ENCODE peak calls at places on chromosomes 1 and 21, in seven cellular contexts. One of them, this sample, is unnamed.

GRCh38 chr1:3463891-3464648 is 9.6 kb downstream of the ARHGEF16 start:
- DNase-seq in stimulated activated CD4-positive, alpha-beta T cell treated with anti-CD3 and anti-CD28 coated beads, TNF-alpha, amount 100 ng/mL, for 48 hours: no peak
- DNase-seq in CD4-positive, alpha-beta T cell: no peak
- DNase-seq in EL: no peak
- DNase-seq in stimulated activated CD8-positive, alpha-beta memory T cell treated with anti-CD3 and anti-CD28 coated beads, Interleukin-15, amount 100 ng/mL, for 24 hours: no peak
- DNase-seq in psoas muscle: peak; percentile 9
- DNase-seq in astrocyte: no peak
- DNase-seq in this sample: no peak

GRCh38 chr21:37673801-37674575 is 242.3 kb downstream of the KCNJ6 start:
- DNase-seq in CD4-positive, alpha-beta T cell: no peak
- DNase-seq in psoas muscle: no peak
- DNase-seq in EL: no peak
- DNase-seq in stimulated activated CD8-positive, alpha-beta memory T cell treated with anti-CD3 and anti-CD28 coated beads, Interleukin-15, amount 100 ng/mL, for 24 hours: no peak
- DNase-seq in stimulated activated CD4-positive, alpha-beta T cell treated with anti-CD3 and anti-CD28 coated beads, TNF-alpha, amount 100 ng/mL, for 48 hours: no peak
- DNase-seq in astrocyte: no peak
- DNase-seq in this sample: no peak

GRCh38 chr1:70760170-70760569 is 287.4 kb downstream of the PTGER3 start:
- DNase-seq in astrocyte: peak; percentile 2
- DNase-seq in stimulated activated CD4-positive, alpha-beta T cell treated with anti-CD3 and anti-CD28 coated beads, TNF-alpha, amount 100 ng/mL, for 48 hours: no peak
- DNase-seq in CD4-positive, alpha-beta T cell: no peak
- DNase-seq in EL: no peak
- DNase-seq in psoas muscle: no peak
- DNase-seq in stimulated activated CD8-positive, alpha-beta memory T cell treated with anti-CD3 and anti-CD28 coated beads, Interleukin-15, amount 100 ng/mL, for 24 hours: no peak
- DNase-seq in this sample: no peak

GRCh38 chr1:4003846-4004505 is 103.9 kb upstream of the C1orf174 start:
- DNase-seq in EL: no peak
- DNase-seq in CD4-positive, alpha-beta T cell: no peak
- DNase-seq in stimulated activated CD8-positive, alpha-beta memory T cell treated with anti-CD3 and anti-CD28 coated beads, Interleukin-15, amount 100 ng/mL, for 24 hours: no peak
- DNase-seq in astrocyte: no peak
- DNase-seq in stimulated activated CD4-positive, alpha-beta T cell treated with anti-CD3 and anti-CD28 coated beads, TNF-alpha, amount 100 ng/mL, for 48 hours: no peak
- DNase-seq in psoas muscle: no peak
- DNase-seq in this sample: no peak

GRCh38 chr1:200558866-200559459 is 61.6 kb downstream of the KIF14 start:
- DNase-seq in astrocyte: peak; percentile 40
- DNase-seq in CD4-positive, alpha-beta T cell: no peak
- DNase-seq in stimulated activated CD4-positive, alpha-beta T cell treated with anti-CD3 and anti-CD28 coated beads, TNF-alpha, amount 100 ng/mL, for 48 hours: no peak
- DNase-seq in psoas muscle: no peak
- DNase-seq in stimulated activated CD8-positive, alpha-beta memory T cell treated with anti-CD3 and anti-CD28 coated beads, Interleukin-15, amount 100 ng/mL, for 24 hours: no peak
- DNase-seq in EL: peak; percentile 44
- DNase-seq in this sample: no peak

GRCh38 chr1:111030590-111030989 is 66.9 kb upstream of the LRIF1 start:
- DNase-seq in EL: peak; percentile 68
- DNase-seq in psoas muscle: no peak
- DNase-seq in CD4-positive, alpha-beta T cell: peak; percentile 26
- DNase-seq in stimulated activated CD4-positive, alpha-beta T cell treated with anti-CD3 and anti-CD28 coated beads, TNF-alpha, amount 100 ng/mL, for 48 hours: peak; percentile 23
- DNase-seq in astrocyte: peak; percentile 22
- DNase-seq in stimulated activated CD8-positive, alpha-beta memory T cell treated with anti-CD3 and anti-CD28 coated beads, Interleukin-15, amount 100 ng/mL, for 24 hours: no peak
- DNase-seq in this sample: peak; percentile 80

GRCh38 chr1:93605812-93606512 is 75.7 kb downstream of the BCAR3 start:
- DNase-seq in psoas muscle: no peak
- DNase-seq in EL: peak; percentile 91
- DNase-seq in stimulated activated CD8-positive, alpha-beta memory T cell treated with anti-CD3 and anti-CD28 coated beads, Interleukin-15, amount 100 ng/mL, for 24 hours: no peak
- DNase-seq in stimulated activated CD4-positive, alpha-beta T cell treated with anti-CD3 and anti-CD28 coated beads, TNF-alpha, amount 100 ng/mL, for 48 hours: no peak
- DNase-seq in astrocyte: peak; percentile 99
- DNase-seq in CD4-positive, alpha-beta T cell: no peak
- DNase-seq in this sample: no peak

GRCh38 chr1:168386949-168387586 is 106.4 kb downstream of the TBX19 start:
- DNase-seq in astrocyte: peak; percentile 53
- DNase-seq in stimulated activated CD8-positive, alpha-beta memory T cell treated with anti-CD3 and anti-CD28 coated beads, Interleukin-15, amount 100 ng/mL, for 24 hours: peak; percentile 48
- DNase-seq in EL: no peak
- DNase-seq in stimulated activated CD4-positive, alpha-beta T cell treated with anti-CD3 and anti-CD28 coated beads, TNF-alpha, amount 100 ng/mL, for 48 hours: peak; percentile 68
- DNase-seq in CD4-positive, alpha-beta T cell: peak; percentile 63
- DNase-seq in psoas muscle: peak; percentile 18
- DNase-seq in this sample: peak; percentile 65

GRCh38 chr1:60835649-60836048 is 246.7 kb upstream of the NFIA start:
- DNase-seq in CD4-positive, alpha-beta T cell: no peak
- DNase-seq in astrocyte: no peak
- DNase-seq in EL: no peak
- DNase-seq in psoas muscle: no peak
- DNase-seq in stimulated activated CD8-positive, alpha-beta memory T cell treated with anti-CD3 and anti-CD28 coated beads, Interleukin-15, amount 100 ng/mL, for 24 hours: no peak
- DNase-seq in stimulated activated CD4-positive, alpha-beta T cell treated with anti-CD3 and anti-CD28 coated beads, TNF-alpha, amount 100 ng/mL, for 48 hours: no peak
- DNase-seq in this sample: no peak

GRCh38 chr1:67683306-67683705 is 1.7 kb upstream of the GADD45A start:
- DNase-seq in CD4-positive, alpha-beta T cell: no peak
- DNase-seq in stimulated activated CD8-positive, alpha-beta memory T cell treated with anti-CD3 and anti-CD28 coated beads, Interleukin-15, amount 100 ng/mL, for 24 hours: no peak
- DNase-seq in stimulated activated CD4-positive, alpha-beta T cell treated with anti-CD3 and anti-CD28 coated beads, TNF-alpha, amount 100 ng/mL, for 48 hours: no peak
- DNase-seq in psoas muscle: no peak
- DNase-seq in EL: peak; percentile 82
- DNase-seq in astrocyte: peak; percentile 85
- DNase-seq in this sample: no peak

GRCh38 chr1:186306533-186306932 is 68.5 kb downstream of the TPR start:
- DNase-seq in psoas muscle: no peak
- DNase-seq in stimulated activated CD8-positive, alpha-beta memory T cell treated with anti-CD3 and anti-CD28 coated beads, Interleukin-15, amount 100 ng/mL, for 24 hours: no peak
- DNase-seq in CD4-positive, alpha-beta T cell: no peak
- DNase-seq in astrocyte: no peak
- DNase-seq in EL: no peak
- DNase-seq in stimulated activated CD4-positive, alpha-beta T cell treated with anti-CD3 and anti-CD28 coated beads, TNF-alpha, amount 100 ng/mL, for 48 hours: no peak
- DNase-seq in this sample: peak; percentile 86

GRCh38 chr21:16117851-16118592 is 388.2 kb downstream of the USP25 start:
- DNase-seq in CD4-positive, alpha-beta T cell: no peak
- DNase-seq in psoas muscle: no peak
- DNase-seq in astrocyte: peak; percentile 99
- DNase-seq in EL: peak; percentile 89
- DNase-seq in stimulated activated CD8-positive, alpha-beta memory T cell treated with anti-CD3 and anti-CD28 coated beads, Interleukin-15, amount 100 ng/mL, for 24 hours: no peak
- DNase-seq in stimulated activated CD4-positive, alpha-beta T cell treated with anti-CD3 and anti-CD28 coated beads, TNF-alpha, amount 100 ng/mL, for 48 hours: no peak
- DNase-seq in this sample: no peak